ENCODE peak calls at places on chromosomes 7 and 10, in six cellular contexts. One of them, this sample, is unnamed.

GRCh38 chr10:79098596-79099015 is 29.8 kb downstream of the ZMIZ1 start:
- DNase-seq in spleen: no peak
- DNase-seq in Calu3: no peak
- DNase-seq in H9: no peak
- DNase-seq in IMR-90: peak; percentile 54
- DNase-seq in BJ: no peak
- DNase-seq in this sample: no peak

GRCh38 chr10:35722226-35722625 is 80.1 kb upstream of the FZD8 start:
- DNase-seq in spleen: no peak
- DNase-seq in Calu3: no peak
- DNase-seq in H9: no peak
- DNase-seq in IMR-90: no peak
- DNase-seq in BJ: no peak
- DNase-seq in this sample: no peak

GRCh38 chr10:108877130-108877529 is 1046.2 kb downstream of the XPNPEP1 start:
- DNase-seq in spleen: no peak
- DNase-seq in Calu3: no peak
- DNase-seq in H9: no peak
- DNase-seq in IMR-90: peak; percentile 40
- DNase-seq in BJ: peak; percentile 8
- DNase-seq in this sample: no peak

GRCh38 chr10:74460812-74461211 is 309.8 kb downstream of the ADK start:
- DNase-seq in spleen: no peak
- DNase-seq in Calu3: no peak
- DNase-seq in H9: no peak
- DNase-seq in IMR-90: peak; percentile 22
- DNase-seq in BJ: no peak
- DNase-seq in this sample: no peak

GRCh38 chr10:27779462-27779861 is 33.8 kb upstream of the MKX start:
- DNase-seq in spleen: no peak
- DNase-seq in Calu3: no peak
- DNase-seq in H9: no peak
- DNase-seq in IMR-90: peak; percentile 0
- DNase-seq in BJ: peak; percentile 13
- DNase-seq in this sample: no peak

GRCh38 chr10:30052062-30052461 is 7.3 kb downstream of the JCAD start:
- DNase-seq in spleen: no peak
- DNase-seq in Calu3: no peak
- DNase-seq in H9: no peak
- DNase-seq in IMR-90: peak; percentile 80
- DNase-seq in BJ: no peak
- DNase-seq in this sample: no peak

GRCh38 chr7:1537631-1538412 is 7.3 kb downstream of the MAFK start:
- DNase-seq in spleen: peak; percentile 78
- DNase-seq in Calu3: peak; percentile 100
- DNase-seq in H9: no peak
- DNase-seq in IMR-90: peak; percentile 97
- DNase-seq in BJ: peak; percentile 91
- DNase-seq in this sample: no peak

GRCh38 chr10:132466520-132467463 is 69.8 kb downstream of the PWWP2B start:
- DNase-seq in spleen: peak; percentile 66
- DNase-seq in Calu3: no peak
- DNase-seq in H9: no peak
- DNase-seq in IMR-90: no peak
- DNase-seq in BJ: no peak
- DNase-seq in this sample: peak; percentile 88

GRCh38 chr10:62335326-62335725 is 38.8 kb upstream of the ZNF365 start:
- DNase-seq in spleen: no peak
- DNase-seq in Calu3: no peak
- DNase-seq in H9: no peak
- DNase-seq in IMR-90: peak; percentile 50
- DNase-seq in BJ: no peak
- DNase-seq in this sample: no peak

GRCh38 chr7:386385-386784 is 96.4 kb downstream of the FOXL3 start:
- DNase-seq in spleen: no peak
- DNase-seq in Calu3: no peak
- DNase-seq in H9: no peak
- DNase-seq in IMR-90: no peak
- DNase-seq in BJ: no peak
- DNase-seq in this sample: no peak

GRCh38 chr7:150432915-150433892 is 17.2 kb upstream of the GIMAP8 start:
- DNase-seq in spleen: no peak
- DNase-seq in Calu3: no peak
- DNase-seq in H9: no peak
- DNase-seq in IMR-90: no peak
- DNase-seq in BJ: no peak
- DNase-seq in this sample: peak; percentile 25

GRCh38 chr10:124746992-124747391 is 2.8 kb upstream of the FAM53B start:
- DNase-seq in spleen: no peak
- DNase-seq in Calu3: no peak
- DNase-seq in H9: no peak
- DNase-seq in IMR-90: no peak
- DNase-seq in BJ: no peak
- DNase-seq in this sample: no peak

GRCh38 chr7:44268671-44269070 is 56.7 kb downstream of the CAMK2B start:
- DNase-seq in spleen: no peak
- DNase-seq in Calu3: no peak
- DNase-seq in H9: no peak
- DNase-seq in IMR-90: no peak
- DNase-seq in BJ: no peak
- DNase-seq in this sample: no peak

GRCh38 chr10:100419911-100420449 is 42.8 kb upstream of the WNT8B start:
- DNase-seq in spleen: no peak
- DNase-seq in Calu3: no peak
- DNase-seq in H9: no peak
- DNase-seq in IMR-90: no peak
- DNase-seq in BJ: no peak
- DNase-seq in this sample: no peak

GRCh38 chr10:93468532-93469213 is 13.5 kb downstream of the MYOF start:
- DNase-seq in spleen: no peak
- DNase-seq in Calu3: no peak
- DNase-seq in H9: no peak
- DNase-seq in IMR-90: peak; percentile 94
- DNase-seq in BJ: peak; percentile 90
- DNase-seq in this sample: no peak

GRCh38 chr10:23422003-23422411 is 16.9 kb upstream of the OTUD1 start:
- DNase-seq in spleen: no peak
- DNase-seq in Calu3: peak; percentile 18
- DNase-seq in H9: no peak
- DNase-seq in IMR-90: no peak
- DNase-seq in BJ: no peak
- DNase-seq in this sample: no peak

GRCh38 chr7:69596723-69597277 is 1.5 kb upstream of the AUTS2 start:
- DNase-seq in spleen: no peak
- DNase-seq in Calu3: no peak
- DNase-seq in H9: peak; percentile 31
- DNase-seq in IMR-90: no peak
- DNase-seq in BJ: no peak
- DNase-seq in this sample: no peak

GRCh38 chr10:22461891-22462290 is 116.6 kb downstream of the SPAG6 start:
- DNase-seq in spleen: no peak
- DNase-seq in Calu3: no peak
- DNase-seq in H9: no peak
- DNase-seq in IMR-90: no peak
- DNase-seq in BJ: no peak
- DNase-seq in this sample: no peak

GRCh38 chr10:127012071-127012768 is 107.0 kb downstream of the DOCK1 start:
- DNase-seq in spleen: no peak
- DNase-seq in Calu3: no peak
- DNase-seq in H9: no peak
- DNase-seq in IMR-90: no peak
- DNase-seq in BJ: no peak
- DNase-seq in this sample: no peak

GRCh38 chr7:19619122-19619521 is 89.7 kb downstream of the POLR1F start:
- DNase-seq in spleen: no peak
- DNase-seq in Calu3: no peak
- DNase-seq in H9: no peak
- DNase-seq in IMR-90: no peak
- DNase-seq in BJ: no peak
- DNase-seq in this sample: no peak

DNA sequence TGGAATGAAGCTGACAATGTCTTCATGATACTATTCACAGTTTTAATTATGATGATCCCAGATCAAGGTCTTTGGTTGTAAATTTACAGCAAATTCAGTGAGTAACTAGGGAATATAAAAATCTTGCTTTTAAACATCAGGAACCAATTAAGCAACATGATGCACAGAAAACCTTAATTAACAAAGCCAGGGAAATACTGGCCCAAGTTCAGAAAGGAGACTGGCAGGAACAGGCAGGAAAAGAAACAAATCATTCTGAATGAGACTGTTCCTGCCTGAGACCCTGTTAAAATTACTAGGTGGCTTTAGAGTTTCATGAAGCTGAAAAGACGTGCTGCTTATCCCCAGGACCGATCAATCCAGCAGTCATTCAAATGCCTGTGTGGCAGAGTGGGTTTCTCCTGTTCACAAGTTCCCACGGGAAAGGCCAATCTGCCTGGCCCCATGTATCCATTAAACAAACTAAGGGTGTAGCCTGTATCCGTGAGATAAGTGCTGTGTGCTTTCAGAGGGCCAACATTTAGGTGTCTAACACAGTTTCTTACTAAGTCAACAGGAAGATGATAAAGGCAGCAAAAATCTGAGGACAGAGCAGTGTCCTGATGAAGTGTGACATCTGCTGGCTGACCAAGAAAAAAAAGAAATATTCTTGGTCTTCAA is 34.4 kb downstream of the PUS7 start:
- DNase-seq in spleen: no peak
- DNase-seq in Calu3: peak; percentile 2
- DNase-seq in H9: no peak
- DNase-seq in IMR-90: peak; percentile 94
- DNase-seq in BJ: peak; percentile 69
- DNase-seq in this sample: no peak
- TF ChIP-seq CTCF in spleen: no peak
- TF ChIP-seq CTCF in Calu3: no peak
- TF ChIP-seq CTCF in H9: peak; percentile 40
- TF ChIP-seq CTCF in IMR-90: peak; percentile 64
- TF ChIP-seq CTCF in BJ: peak; percentile 51
- TF ChIP-seq CTCF in this sample: peak; percentile 86

GRCh38 chr10:12348870-12349627 is at the start of gene CAMK1D:
- DNase-seq in spleen: peak; percentile 97
- DNase-seq in Calu3: peak; percentile 56
- DNase-seq in H9: peak; percentile 85
- DNase-seq in IMR-90: peak; percentile 66
- DNase-seq in BJ: no peak
- DNase-seq in this sample: no peak
- TF ChIP-seq CTCF in spleen: no peak
- TF ChIP-seq CTCF in Calu3: no peak
- TF ChIP-seq CTCF in H9: peak; percentile 46
- TF ChIP-seq CTCF in IMR-90: peak; percentile 43
- TF ChIP-seq CTCF in BJ: peak; percentile 16
- TF ChIP-seq CTCF in this sample: peak; percentile 77

DNA sequence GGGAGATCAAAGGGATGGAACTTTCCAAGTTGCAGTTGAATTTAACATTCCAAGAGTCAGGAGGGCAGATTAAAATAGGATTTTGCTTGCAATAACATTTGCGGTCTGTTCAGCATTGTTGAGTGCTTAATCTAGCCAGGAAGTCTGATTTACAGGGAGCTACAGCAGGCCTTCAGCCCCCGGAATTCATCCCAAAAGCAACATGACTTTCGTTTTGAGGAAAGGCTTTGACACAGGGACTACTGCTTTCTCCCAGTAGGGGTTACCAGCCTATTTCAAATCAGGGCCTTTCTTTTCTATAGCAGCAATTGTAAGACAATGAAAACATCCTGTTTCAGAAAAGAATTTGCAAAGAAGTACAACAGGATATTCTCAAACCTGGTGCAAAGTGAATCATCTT is 279.7 kb upstream of the PITRM1 start:
- DNase-seq in spleen: no peak
- DNase-seq in Calu3: no peak
- DNase-seq in H9: no peak
- DNase-seq in IMR-90: peak; percentile 97
- DNase-seq in BJ: peak; percentile 79
- DNase-seq in this sample: no peak
- TF ChIP-seq CTCF in spleen: no peak
- TF ChIP-seq CTCF in Calu3: no peak
- TF ChIP-seq CTCF in H9: peak; percentile 44
- TF ChIP-seq CTCF in IMR-90: peak; percentile 68
- TF ChIP-seq CTCF in BJ: peak; percentile 63
- TF ChIP-seq CTCF in this sample: peak; percentile 79

GRCh38 chr10:104640339-104641149 is 546 bp upstream of the SORCS3 start:
- DNase-seq in spleen: no peak
- DNase-seq in Calu3: no peak
- DNase-seq in H9: no peak
- DNase-seq in IMR-90: no peak
- DNase-seq in BJ: no peak
- DNase-seq in this sample: no peak
- TF ChIP-seq CTCF in spleen: no peak
- TF ChIP-seq CTCF in Calu3: no peak
- TF ChIP-seq CTCF in H9: no peak
- TF ChIP-seq CTCF in IMR-90: no peak
- TF ChIP-seq CTCF in BJ: no peak
- TF ChIP-seq CTCF in this sample: no peak

GRCh38 chr10:60883187-60883586 is 60.8 kb downstream of the RHOBTB1 start:
- DNase-seq in spleen: no peak
- DNase-seq in Calu3: peak; percentile 51
- DNase-seq in H9: no peak
- DNase-seq in IMR-90: peak; percentile 24
- DNase-seq in BJ: no peak
- DNase-seq in this sample: no peak
- TF ChIP-seq CTCF in spleen: no peak
- TF ChIP-seq CTCF in Calu3: peak; percentile 56
- TF ChIP-seq CTCF in H9: peak; percentile 62
- TF ChIP-seq CTCF in IMR-90: peak; percentile 38
- TF ChIP-seq CTCF in BJ: peak; percentile 55
- TF ChIP-seq CTCF in this sample: peak; percentile 71

GRCh38 chr10:10873289-10873688 is 144.4 kb upstream of the CELF2 start:
- DNase-seq in spleen: no peak
- DNase-seq in Calu3: no peak
- DNase-seq in H9: no peak
- DNase-seq in IMR-90: no peak
- DNase-seq in BJ: no peak
- DNase-seq in this sample: no peak
- TF ChIP-seq CTCF in spleen: no peak
- TF ChIP-seq CTCF in Calu3: no peak
- TF ChIP-seq CTCF in H9: no peak
- TF ChIP-seq CTCF in IMR-90: no peak
- TF ChIP-seq CTCF in BJ: no peak
- TF ChIP-seq CTCF in this sample: no peak

DNA sequence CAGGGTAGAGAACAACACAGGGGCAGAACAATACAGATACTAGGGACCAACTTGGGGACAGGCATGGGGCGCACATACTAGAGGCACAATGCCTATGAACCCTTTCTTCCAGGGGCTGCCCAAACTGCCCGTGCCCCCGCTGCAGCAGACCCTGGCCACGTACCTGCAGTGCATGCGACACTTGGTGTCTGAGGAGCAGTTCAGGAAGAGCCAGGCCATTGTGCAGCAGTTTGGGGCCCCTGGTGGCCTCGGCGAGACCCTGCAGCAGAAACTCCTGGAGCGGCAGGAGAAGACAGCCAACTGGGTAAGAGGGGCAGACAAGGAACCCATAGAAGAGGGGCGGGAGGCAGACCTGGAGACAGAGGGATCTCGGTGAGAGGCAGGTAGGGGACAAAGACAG is 5.8 kb downstream of the CHAT start:
- DNase-seq in spleen: peak; percentile 48
- DNase-seq in Calu3: no peak
- DNase-seq in H9: peak; percentile 71
- DNase-seq in IMR-90: no peak
- DNase-seq in BJ: no peak
- DNase-seq in this sample: peak; percentile 48
- TF ChIP-seq CTCF in spleen: no peak
- TF ChIP-seq CTCF in Calu3: no peak
- TF ChIP-seq CTCF in H9: peak; percentile 51
- TF ChIP-seq CTCF in IMR-90: no peak
- TF ChIP-seq CTCF in BJ: no peak
- TF ChIP-seq CTCF in this sample: no peak

This sample was measured in chondrocyte.